ENCODE peak calls at places on chromosomes 2 and 18, in nine cellular contexts. E is non-pigmented ciliary epithelial cell; L is iPS-NIHi11; J is cerebellar cortex; Y is GM12865; U is central memory CD8-positive, alpha-beta T cell; F is H1; W is skeletal muscle cell; Q is mucosa of descending colon. N is an unnamed sample.

GRCh38 chr18:36255072-36255708 is 42.3 kb upstream of the FHOD3 start:
- DNase-seq in E (no peak), L (no peak), J (no peak), Y (no peak), U (no peak), F (peak), W (no peak), Q (no peak), N (no peak)

GRCh38 chr18:46740046-46740445 is 16.8 kb downstream of the ST8SIA5 start:
- DNase-seq in E (no peak), L (no peak), J (no peak), Y (no peak), U (no peak), F (no peak), W (no peak), Q (no peak), N (no peak)

GRCh38 chr2:134413430-134413829 is 159.6 kb downstream of the MGAT5 start:
- DNase-seq in E (no peak), L (no peak), J (no peak), Y (no peak), U (no peak), F (no peak), W (no peak), Q (no peak), N (no peak)

GRCh38 chr2:207330912-207331311 is 165.2 kb upstream of the KLF7 start:
- DNase-seq in E (peak), L (no peak), J (no peak), Y (peak), U (no peak), F (no peak), W (peak), Q (no peak), N (no peak)

GRCh38 chr2:238285653-238286082 is 2.7 kb downstream of the PER2 start:
- DNase-seq in E (peak), L (peak), J (peak), Y (no peak), U (no peak), F (no peak), W (peak), Q (peak), N (no peak)

GRCh38 chr2:241035818-241036396 is 37.5 kb downstream of the SNED1 start:
- DNase-seq in E (no peak), L (peak), J (peak), Y (no peak), U (no peak), F (no peak), W (no peak), Q (no peak), N (no peak)

GRCh38 chr18:1078301-1078700 is 173.6 kb downstream of the ADCYAP1 start:
- DNase-seq in E (no peak), L (no peak), J (no peak), Y (no peak), U (no peak), F (no peak), W (no peak), Q (no peak), N (no peak)

GRCh38 chr18:22505136-22505535 is 87.4 kb upstream of the CTAGE1 start:
- DNase-seq in E (no peak), L (no peak), J (no peak), Y (no peak), U (no peak), F (no peak), W (no peak), Q (no peak), N (no peak)

GRCh38 chr18:63763831-63764600 is 11.2 kb upstream of the SERPINB7 start:
- DNase-seq in E (no peak), L (no peak), J (no peak), Y (no peak), U (no peak), F (no peak), W (peak), Q (no peak), N (no peak)

GRCh38 chr2:120814352-120814751 is 78.7 kb downstream of the GLI2 start:
- DNase-seq in E (no peak), L (no peak), J (no peak), Y (no peak), U (no peak), F (no peak), W (no peak), Q (no peak), N (no peak)

GRCh38 chr18:44818668-44819403 is 138.1 kb downstream of the SETBP1 start:
- DNase-seq in E (no peak), L (no peak), J (no peak), Y (no peak), U (no peak), F (no peak), W (no peak), Q (no peak), N (no peak)

N was measured in NCI-H446 treated with DMSO at 0.1 percent for 48 hours.